ENCODE peak calls at places on chromosomes 3 and 15, in five cellular contexts. L is mucosa of gallbladder, O is sigmoid colon, C is T-cell, E is LoVo. Q is an unnamed sample.

GRCh38 chr3:127831723-127832172 is 9.4 kb upstream of the MGLL start:
- DNase-seq in L (no peak), O (no peak), E (no peak), C (peak), Q (no peak)

GRCh38 chr3:29466442-29466841 is 185.6 kb downstream of the RBMS3 start:
- DNase-seq in C (no peak), O (no peak), L (no peak), E (no peak), Q (no peak)

GRCh38 chr3:33299395-33300081 is 22.3 kb downstream of the FBXL2 start:
- DNase-seq in O (no peak), E (peak), L (no peak), C (no peak), Q (no peak)

GRCh38 chr3:168671091-168671490 is 575.4 kb upstream of the GOLIM4 start:
- DNase-seq in L (no peak), C (no peak), E (peak), O (no peak), Q (no peak)

GRCh38 chr3:40691598-40691905 is 166.8 kb downstream of the ZNF621 start:
- DNase-seq in C (no peak), E (no peak), O (no peak), L (no peak), Q (no peak)

GRCh38 chr3:115072265-115073008 is 74.7 kb downstream of the ZBTB20 start:
- DNase-seq in E (no peak), C (no peak), L (no peak), O (no peak), Q (no peak)

GRCh38 chr3:45425237-45425933 is 37.0 kb downstream of the LARS2 start:
- DNase-seq in L (no peak), C (no peak), E (no peak), O (no peak), Q (no peak)

GRCh38 chr15:83057002-83057401 is 10.1 kb downstream of the BTBD1 start:
- DNase-seq in E (no peak), C (no peak), O (no peak), L (no peak), Q (no peak)

GRCh38 chr3:114953215-114953799 is 193.8 kb downstream of the ZBTB20 start:
- DNase-seq in O (no peak), C (no peak), L (no peak), E (no peak), Q (no peak)

GRCh38 chr3:170553788-170554620 is 31.9 kb downstream of the SLC7A14 start:
- DNase-seq in C (no peak), L (no peak), E (no peak), O (no peak), Q (no peak)

GRCh38 chr15:48433226-48433886 is 102.1 kb downstream of the DUT start:
- DNase-seq in O (no peak), C (no peak), E (no peak), L (no peak), Q (no peak)

Q was measured in sciatic nerve.